ENCODE peak calls at places on chromosomes 6 and 20, in eight cellular contexts. One of them, this sample, is unnamed.

GRCh38 chr20:49320460-49320859 is 42.6 kb upstream of the ZNFX1 start:
- DNase-seq in GM12892: no peak
- DNase-seq in activated gamma-delta T cell treated with anti-CD3 and anti-CD28 coated beads, Interleukin-2, amount 50 U/mL, for 16 hours: no peak
- DNase-seq in AG08395: peak; percentile 55
- DNase-seq in NCI-H226: peak; percentile 60
- DNase-seq in activated naive CD4-positive, alpha-beta T cell treated with anti-CD3 and anti-CD28 coated beads, Interleukin-2, amount 50 U/mL, for 16 hours: no peak
- DNase-seq in retina: no peak
- DNase-seq in anterior cingulate cortex: no peak
- DNase-seq in this sample: peak; percentile 26

GRCh38 chr6:142846459-142846831 is 98.5 kb downstream of the HIVEP2 start:
- DNase-seq in activated gamma-delta T cell treated with anti-CD3 and anti-CD28 coated beads, Interleukin-2, amount 50 U/mL, for 16 hours: no peak
- DNase-seq in AG08395: peak; percentile 19
- DNase-seq in retina: peak; percentile 42
- DNase-seq in anterior cingulate cortex: no peak
- DNase-seq in NCI-H226: peak; percentile 43
- DNase-seq in GM12892: no peak
- DNase-seq in activated naive CD4-positive, alpha-beta T cell treated with anti-CD3 and anti-CD28 coated beads, Interleukin-2, amount 50 U/mL, for 16 hours: no peak
- DNase-seq in this sample: no peak

GRCh38 chr20:19598117-19598516 is 159.9 kb upstream of the RIN2 start:
- DNase-seq in activated naive CD4-positive, alpha-beta T cell treated with anti-CD3 and anti-CD28 coated beads, Interleukin-2, amount 50 U/mL, for 16 hours: no peak
- DNase-seq in AG08395: no peak
- DNase-seq in anterior cingulate cortex: no peak
- DNase-seq in NCI-H226: no peak
- DNase-seq in retina: no peak
- DNase-seq in GM12892: no peak
- DNase-seq in activated gamma-delta T cell treated with anti-CD3 and anti-CD28 coated beads, Interleukin-2, amount 50 U/mL, for 16 hours: no peak
- DNase-seq in this sample: no peak

GRCh38 chr6:139569561-139569960 is 195.1 kb upstream of the CITED2 start:
- DNase-seq in activated gamma-delta T cell treated with anti-CD3 and anti-CD28 coated beads, Interleukin-2, amount 50 U/mL, for 16 hours: no peak
- DNase-seq in NCI-H226: peak; percentile 28
- DNase-seq in activated naive CD4-positive, alpha-beta T cell treated with anti-CD3 and anti-CD28 coated beads, Interleukin-2, amount 50 U/mL, for 16 hours: no peak
- DNase-seq in GM12892: no peak
- DNase-seq in AG08395: no peak
- DNase-seq in anterior cingulate cortex: no peak
- DNase-seq in retina: no peak
- DNase-seq in this sample: no peak

GRCh38 chr20:62885808-62886708 is 24.4 kb upstream of the TCFL5 start:
- DNase-seq in retina: no peak
- DNase-seq in AG08395: no peak
- DNase-seq in NCI-H226: no peak
- DNase-seq in GM12892: no peak
- DNase-seq in activated gamma-delta T cell treated with anti-CD3 and anti-CD28 coated beads, Interleukin-2, amount 50 U/mL, for 16 hours: no peak
- DNase-seq in anterior cingulate cortex: no peak
- DNase-seq in activated naive CD4-positive, alpha-beta T cell treated with anti-CD3 and anti-CD28 coated beads, Interleukin-2, amount 50 U/mL, for 16 hours: no peak
- DNase-seq in this sample: no peak

GRCh38 chr6:101577091-101577490 is 183.6 kb downstream of the GRIK2 start:
- DNase-seq in AG08395: no peak
- DNase-seq in retina: no peak
- DNase-seq in GM12892: no peak
- DNase-seq in activated naive CD4-positive, alpha-beta T cell treated with anti-CD3 and anti-CD28 coated beads, Interleukin-2, amount 50 U/mL, for 16 hours: no peak
- DNase-seq in anterior cingulate cortex: no peak
- DNase-seq in NCI-H226: no peak
- DNase-seq in activated gamma-delta T cell treated with anti-CD3 and anti-CD28 coated beads, Interleukin-2, amount 50 U/mL, for 16 hours: no peak
- DNase-seq in this sample: no peak

GRCh38 chr6:162684033-162684432 is 43.5 kb downstream of the PRKN start:
- DNase-seq in activated gamma-delta T cell treated with anti-CD3 and anti-CD28 coated beads, Interleukin-2, amount 50 U/mL, for 16 hours: no peak
- DNase-seq in retina: no peak
- DNase-seq in AG08395: no peak
- DNase-seq in NCI-H226: no peak
- DNase-seq in anterior cingulate cortex: no peak
- DNase-seq in activated naive CD4-positive, alpha-beta T cell treated with anti-CD3 and anti-CD28 coated beads, Interleukin-2, amount 50 U/mL, for 16 hours: no peak
- DNase-seq in GM12892: no peak
- DNase-seq in this sample: no peak

GRCh38 chr6:7261030-7261841 is 51.8 kb downstream of the SSR1 start:
- DNase-seq in activated naive CD4-positive, alpha-beta T cell treated with anti-CD3 and anti-CD28 coated beads, Interleukin-2, amount 50 U/mL, for 16 hours: peak; percentile 56
- DNase-seq in AG08395: peak; percentile 99
- DNase-seq in activated gamma-delta T cell treated with anti-CD3 and anti-CD28 coated beads, Interleukin-2, amount 50 U/mL, for 16 hours: no peak
- DNase-seq in anterior cingulate cortex: peak; percentile 80
- DNase-seq in GM12892: peak; percentile 74
- DNase-seq in NCI-H226: peak; percentile 88
- DNase-seq in retina: peak; percentile 94
- DNase-seq in this sample: peak; percentile 79

GRCh38 chr20:36744764-36745191 is 1.1 kb downstream of the NDRG3 start:
- DNase-seq in anterior cingulate cortex: peak; percentile 52
- DNase-seq in AG08395: peak; percentile 69
- DNase-seq in retina: no peak
- DNase-seq in activated naive CD4-positive, alpha-beta T cell treated with anti-CD3 and anti-CD28 coated beads, Interleukin-2, amount 50 U/mL, for 16 hours: no peak
- DNase-seq in NCI-H226: no peak
- DNase-seq in GM12892: no peak
- DNase-seq in activated gamma-delta T cell treated with anti-CD3 and anti-CD28 coated beads, Interleukin-2, amount 50 U/mL, for 16 hours: no peak
- DNase-seq in this sample: no peak

GRCh38 chr6:156735751-156736150 is 41.4 kb upstream of the ARID1B start:
- DNase-seq in retina: no peak
- DNase-seq in GM12892: no peak
- DNase-seq in activated gamma-delta T cell treated with anti-CD3 and anti-CD28 coated beads, Interleukin-2, amount 50 U/mL, for 16 hours: no peak
- DNase-seq in NCI-H226: no peak
- DNase-seq in activated naive CD4-positive, alpha-beta T cell treated with anti-CD3 and anti-CD28 coated beads, Interleukin-2, amount 50 U/mL, for 16 hours: no peak
- DNase-seq in anterior cingulate cortex: no peak
- DNase-seq in AG08395: no peak
- DNase-seq in this sample: no peak